ENCODE peak calls at places on chromosomes 5 and 9, in ten cellular contexts. K is mammary epithelial cell; Z is ovary; D is NB4; W is foreskin fibroblast; R is AG09309; H is cardiac fibroblast; E is CD8-positive, alpha-beta T cell; V is endothelial cell of umbilical vein; Y is endodermal cell. N is an unnamed sample.

GRCh38 chr5:123036391-123037103 is at the start of gene PPIC:
- DNase-seq in K (peak; percentile 85), Z (peak; percentile 82), D (no peak), W (peak; percentile 83), R (peak; percentile 35), H (peak; percentile 87), E (no peak), V (peak; percentile 86), Y (peak; percentile 95), N (no peak)

GRCh38 chr9:5884191-5884590 is 6.5 kb upstream of the MLANA start:
- DNase-seq in K (peak; percentile 52), Z (no peak), D (no peak), W (no peak), R (no peak), H (no peak), E (no peak), V (no peak), Y (no peak), N (no peak)

GRCh38 chr5:154970759-154971158 is 29.9 kb downstream of the MRPL22 start:
- DNase-seq in K (peak; percentile 36), Z (no peak), D (peak; percentile 41), W (peak; percentile 7), R (no peak), H (peak; percentile 25), E (no peak), V (peak; percentile 77), Y (no peak), N (no peak)

GRCh38 chr5:150465926-150466325 is 16.4 kb upstream of the RPS14 start:
- DNase-seq in K (no peak), Z (no peak), D (no peak), W (no peak), R (no peak), H (no peak), E (no peak), V (peak; percentile 46), Y (no peak), N (no peak)

GRCh38 chr5:79074641-79075040 is 5.1 kb downstream of the BHMT2 start:
- DNase-seq in K (peak; percentile 61), Z (no peak), D (peak; percentile 62), W (no peak), R (peak; percentile 18), H (peak; percentile 4), E (no peak), V (no peak), Y (no peak), N (peak; percentile 45)

GRCh38 chr5:178304761-178305645 is 72.4 kb upstream of the PHYKPL start:
- DNase-seq in K (no peak), Z (no peak), D (no peak), W (no peak), R (peak; percentile 46), H (no peak), E (no peak), V (no peak), Y (peak; percentile 20), N (no peak)

GRCh38 chr9:132546148-132547051 is 36.0 kb upstream of the BARHL1 start:
- DNase-seq in K (no peak), Z (no peak), D (peak; percentile 12), W (no peak), R (no peak), H (peak; percentile 33), E (no peak), V (peak; percentile 32), Y (peak; percentile 87), N (no peak)

GRCh38 chr5:126692971-126693370 is 84.0 kb upstream of the LMNB1 start:
- DNase-seq in K (no peak), Z (no peak), D (no peak), W (no peak), R (no peak), H (no peak), E (no peak), V (no peak), Y (peak; percentile 10), N (no peak)

GRCh38 chr9:2163231-2163885 is 148.2 kb downstream of the SMARCA2 start:
- DNase-seq in K (no peak), Z (no peak), D (no peak), W (no peak), R (peak; percentile 62), H (no peak), E (no peak), V (no peak), Y (no peak), N (no peak)
- H3K4me3 ChIP-seq in K (no peak overlapping the region), Z (no peak overlapping the region), D (no peak overlapping the region), W (no peak overlapping the region), R (no peak overlapping the region), H (no peak overlapping the region), E (no peak overlapping the region), V (no peak overlapping the region), Y (no peak overlapping the region), N (no peak overlapping the region)

GRCh38 chr9:76912631-76913275 is 6.8 kb upstream of the PRUNE2 start:
- DNase-seq in K (peak; percentile 35), Z (no peak), D (peak; percentile 79), W (peak; percentile 34), R (no peak), H (peak; percentile 42), E (no peak), V (no peak), Y (no peak), N (no peak)

GRCh38 chr9:76910861-76911260 is 4.9 kb upstream of the PRUNE2 start:
- DNase-seq in K (no peak), Z (no peak), D (no peak), W (no peak), R (no peak), H (no peak), E (no peak), V (no peak), Y (no peak), N (no peak)

GRCh38 chr9:76916231-76916630 is 10.3 kb upstream of the PRUNE2 start:
- DNase-seq in K (no peak), Z (no peak), D (no peak), W (no peak), R (no peak), H (no peak), E (no peak), V (no peak), Y (no peak), N (no peak)

GRCh38 chr9:76913467-76913866 is 7.6 kb upstream of the PRUNE2 start:
- DNase-seq in K (no peak), Z (no peak), D (no peak), W (no peak), R (no peak), H (no peak), E (no peak), V (no peak), Y (no peak), N (no peak)

GRCh38 chr9:76911971-76912370 is 6.1 kb upstream of the PRUNE2 start:
- DNase-seq in K (peak; percentile 53), Z (no peak), D (no peak), W (no peak), R (no peak), H (no peak), E (no peak), V (no peak), Y (no peak), N (no peak)
- TF ChIP-seq CTCF in K (peak; percentile 3), Z (no peak), D (no peak), W (no peak), R (no peak), H (no peak), E (no peak), V (no peak), Y (no peak), N (no peak)

GRCh38 chr5:100537946-100538345 is 2.8 kb downstream of the FAM174A start:
- DNase-seq in K (no peak), Z (no peak), D (no peak), W (no peak), R (no peak), H (peak; percentile 5), E (no peak), V (no peak), Y (no peak), N (no peak)
- H3K4me3 ChIP-seq in K (no peak overlapping the region), Z (no peak overlapping the region), D (no peak overlapping the region), W (no peak overlapping the region), R (no peak overlapping the region), H (no peak overlapping the region), E (no peak overlapping the region), V (no peak overlapping the region), Y (peak overlapping the region; percentile 88), N (no peak overlapping the region)

DNA sequence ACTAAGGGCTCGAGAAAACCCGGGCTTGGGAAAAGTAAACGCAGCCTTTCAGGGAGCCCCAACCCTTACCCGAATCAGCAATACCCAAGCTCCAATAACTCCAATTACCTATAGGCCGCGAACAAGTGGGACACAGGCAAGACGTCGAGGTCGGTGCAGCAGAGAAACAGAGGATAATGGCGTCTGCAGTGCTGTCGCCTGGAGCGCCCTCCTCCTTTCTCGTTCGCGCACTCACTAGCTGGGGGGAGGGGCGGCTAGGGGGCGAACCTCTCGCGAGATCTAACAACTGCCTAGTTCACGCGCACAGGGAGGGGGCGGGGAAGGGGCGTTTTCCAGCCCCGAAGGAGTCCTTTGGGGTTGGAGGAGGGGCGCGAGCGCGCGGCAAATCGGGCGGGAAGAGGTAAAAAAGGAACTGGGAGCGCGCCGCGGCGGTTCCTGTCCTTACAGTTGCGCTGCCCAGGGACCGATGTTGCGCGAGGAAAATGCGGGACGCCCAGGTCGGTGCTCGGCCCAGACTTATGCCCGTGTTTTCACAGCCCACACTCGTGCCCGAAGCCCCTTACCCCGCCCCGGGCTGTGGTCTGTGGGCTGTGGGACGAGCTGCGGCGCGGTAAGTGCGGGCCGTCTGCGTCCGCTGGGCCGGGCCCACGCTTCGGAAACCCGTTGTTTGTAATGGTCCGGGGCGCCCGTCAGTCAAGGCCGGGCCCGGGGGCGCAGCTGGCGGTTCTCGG is at the start of gene RMI1:
- DNase-seq in K (peak; percentile 96), Z (peak; percentile 100), D (peak; percentile 97), W (peak; percentile 98), R (peak; percentile 87), H (peak; percentile 99), E (peak; percentile 99), V (peak; percentile 97), Y (peak; percentile 99), N (peak; percentile 93)
- TF ChIP-seq CTCF in K (peak; percentile 28), Z (no peak), D (no peak), W (no peak), R (no peak), H (no peak), E (no peak), V (no peak), Y (no peak), N (no peak)

DNA sequence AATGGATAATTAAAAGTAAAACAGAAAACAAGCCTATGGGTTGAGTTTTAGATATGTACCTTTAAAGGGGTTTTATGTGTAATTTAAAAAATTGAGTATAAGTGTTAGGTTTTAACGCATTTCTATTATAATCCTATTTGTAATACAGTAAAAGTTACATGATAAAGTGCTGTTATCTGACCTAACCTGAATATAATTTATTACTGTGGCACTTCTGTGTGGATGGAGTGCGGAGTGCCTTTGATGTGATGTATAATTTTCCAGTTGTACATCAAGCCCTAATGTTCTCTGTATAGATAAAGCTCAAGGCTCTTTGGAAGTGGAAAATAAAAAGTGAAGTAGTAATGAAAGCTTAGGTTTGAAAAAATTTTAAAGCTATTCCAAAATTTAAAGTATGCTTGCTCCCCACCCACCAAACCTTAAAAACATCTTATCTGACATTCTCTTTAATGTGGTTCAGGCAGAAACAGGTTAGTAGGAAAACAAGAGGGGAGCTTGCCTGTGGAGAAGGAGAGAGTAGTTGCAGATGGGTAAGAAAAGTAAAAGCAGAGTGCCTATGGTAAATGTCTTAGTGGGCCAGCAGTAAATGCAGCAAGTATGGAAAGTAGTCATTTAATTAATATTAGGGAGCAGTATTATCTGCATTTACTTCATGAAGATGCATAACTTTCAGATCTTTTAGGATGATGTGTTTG is 4.0 kb downstream of the MATR3 start:
- DNase-seq in K (no peak), Z (no peak), D (no peak), W (no peak), R (no peak), H (no peak), E (no peak), V (no peak), Y (peak; percentile 10), N (no peak)
- H3K4me3 ChIP-seq in K (no peak overlapping the region), Z (no peak overlapping the region), D (peak overlapping the region; percentile 88), W (no peak overlapping the region), R (no peak overlapping the region), H (no peak overlapping the region), E (no peak overlapping the region), V (no peak overlapping the region), Y (peak overlapping the region; percentile 99), N (no peak overlapping the region)

N was measured in HFF-Myc.